ENCODE peak calls at places on chromosome 4, in six cellular contexts. A is K562, G is HepG2, R is GM12891, P is GM12878, S is H1. N is an unnamed sample.

GRCh38 chr4:174320501-174321199 is 36.9 kb downstream of the CEP44 start:
- DNase-seq in P (no peak), R (no peak), G (no peak), S (no peak), A (no peak), N (no peak)

GRCh38 chr4:83438719-83439118 is 16.9 kb downstream of the HELQ start:
- DNase-seq in G (no peak), A (no peak), S (no peak), P (no peak), R (no peak), N (no peak)

GRCh38 chr4:81446634-81447033 is 25.1 kb downstream of the RASGEF1B start:
- DNase-seq in R (no peak), P (no peak), S (no peak), A (no peak), G (no peak), N (no peak)

GRCh38 chr4:1511441-1512041 is 105.3 kb upstream of the NKX1-1 start:
- DNase-seq in P (no peak), S (no peak), R (no peak), G (peak; percentile 35), A (peak; percentile 70), N (no peak)

GRCh38 chr4:38128478-38129451 is 168.6 kb downstream of the PTTG2 start:
- DNase-seq in S (peak; percentile 58), G (peak; percentile 91), A (no peak), R (no peak), P (peak; percentile 95), N (no peak)

GRCh38 chr4:100208964-100209363 is 18.7 kb upstream of the DDIT4L start:
- DNase-seq in G (no peak), P (peak; percentile 38), A (no peak), R (no peak), S (no peak), N (no peak)

GRCh38 chr4:836003-836511 is 10.1 kb upstream of the CPLX1 start:
- DNase-seq in A (no peak), R (no peak), S (no peak), P (no peak), G (no peak), N (no peak)

GRCh38 chr4:43886196-43886595 is 562.4 kb downstream of the KCTD8 start:
- DNase-seq in A (no peak), S (no peak), R (no peak), G (no peak), P (no peak), N (no peak)

GRCh38 chr4:172489896-172490295 is 676.7 kb downstream of the GALNTL6 start:
- DNase-seq in G (no peak), P (no peak), A (no peak), S (no peak), R (no peak), N (no peak)

GRCh38 chr4:7985072-7985471 is 45.4 kb upstream of the AFAP1 start:
- DNase-seq in G (no peak), S (no peak), P (no peak), A (no peak), R (no peak), N (no peak)

GRCh38 chr4:145003675-145004074 is 94.3 kb downstream of the ANAPC10 start:
- DNase-seq in S (no peak), G (no peak), R (no peak), A (no peak), P (no peak), N (no peak)

GRCh38 chr4:147407261-147408045 is 73.4 kb upstream of the EDNRA start:
- DNase-seq in A (peak; percentile 9), S (peak; percentile 56), P (no peak), R (no peak), G (no peak), N (no peak)

GRCh38 chr4:25863347-25863784 is 578 bp upstream of the SEL1L3 start:
- DNase-seq in S (peak; percentile 82), R (no peak), P (no peak), A (no peak), G (no peak), N (no peak)

GRCh38 chr4:101089168-101089567 is 258.2 kb downstream of the PPP3CA start:
- DNase-seq in A (no peak), P (no peak), G (no peak), R (no peak), S (no peak), N (no peak)

GRCh38 chr4:8319731-8320385 is 50.3 kb downstream of the HTRA3 start:
- DNase-seq in P (no peak), A (no peak), S (peak; percentile 23), G (no peak), R (no peak), N (no peak)

GRCh38 chr4:157739237-157739636 is 433.6 kb downstream of the GASK1B start:
- DNase-seq in A (no peak), R (no peak), S (no peak), G (no peak), P (no peak), N (no peak)

GRCh38 chr4:28868831-28869230 is 1851.3 kb upstream of the PCDH7 start:
- DNase-seq in P (no peak), S (no peak), A (no peak), R (no peak), G (no peak), N (no peak)

GRCh38 chr4:169861592-169861991 is 103.8 kb upstream of the HPF1 start:
- DNase-seq in G (no peak), P (no peak), R (no peak), S (no peak), A (no peak), N (no peak)

GRCh38 chr4:151667025-151667424 is 93.8 kb downstream of the GATB start:
- DNase-seq in P (no peak), G (no peak), A (no peak), R (no peak), S (no peak), N (no peak)

GRCh38 chr4:26860157-26860921 is at the start of gene STIM2:
- DNase-seq in P (peak; percentile 91), G (peak; percentile 93), R (peak; percentile 60), A (peak; percentile 92), S (peak; percentile 99), N (peak; percentile 60)

GRCh38 chr4:95288552-95288951 is 260.2 kb downstream of the UNC5C start:
- DNase-seq in S (no peak), G (no peak), A (no peak), R (no peak), P (no peak), N (no peak)

GRCh38 chr4:184375027-184375426 is 99.3 kb downstream of the IRF2 start:
- DNase-seq in A (no peak), G (no peak), R (no peak), P (no peak), S (no peak), N (no peak)

GRCh38 chr4:185892165-185892564 is 80.2 kb upstream of the SORBS2 start:
- DNase-seq in G (no peak), P (no peak), S (no peak), R (no peak), A (no peak), N (no peak)

GRCh38 chr4:185716008-185716976 is 95.7 kb downstream of the SORBS2 start:
- DNase-seq in A (no peak), S (no peak), R (no peak), P (no peak), G (no peak), N (no peak)

GRCh38 chr4:159096434-159096833 is 6.4 kb upstream of the RAPGEF2 start:
- DNase-seq in R (no peak), S (no peak), P (no peak), A (no peak), G (no peak), N (no peak)

GRCh38 chr4:139740121-139740520 is 74.5 kb downstream of the MGST2 start:
- DNase-seq in S (peak; percentile 38), A (no peak), R (no peak), P (no peak), G (no peak), N (no peak)

GRCh38 chr4:139743027-139743426 is 77.4 kb downstream of the MGST2 start:
- DNase-seq in R (no peak), S (peak; percentile 28), P (no peak), G (no peak), A (no peak), N (no peak)

GRCh38 chr4:139744232-139744631 is 78.6 kb downstream of the MGST2 start:
- DNase-seq in A (no peak), G (no peak), S (no peak), R (no peak), P (no peak), N (no peak)

GRCh38 chr4:139738846-139739613 is 73.4 kb downstream of the MGST2 start:
- DNase-seq in S (peak; percentile 19), P (no peak), R (no peak), G (peak; percentile 91), A (no peak), N (no peak)

DNA sequence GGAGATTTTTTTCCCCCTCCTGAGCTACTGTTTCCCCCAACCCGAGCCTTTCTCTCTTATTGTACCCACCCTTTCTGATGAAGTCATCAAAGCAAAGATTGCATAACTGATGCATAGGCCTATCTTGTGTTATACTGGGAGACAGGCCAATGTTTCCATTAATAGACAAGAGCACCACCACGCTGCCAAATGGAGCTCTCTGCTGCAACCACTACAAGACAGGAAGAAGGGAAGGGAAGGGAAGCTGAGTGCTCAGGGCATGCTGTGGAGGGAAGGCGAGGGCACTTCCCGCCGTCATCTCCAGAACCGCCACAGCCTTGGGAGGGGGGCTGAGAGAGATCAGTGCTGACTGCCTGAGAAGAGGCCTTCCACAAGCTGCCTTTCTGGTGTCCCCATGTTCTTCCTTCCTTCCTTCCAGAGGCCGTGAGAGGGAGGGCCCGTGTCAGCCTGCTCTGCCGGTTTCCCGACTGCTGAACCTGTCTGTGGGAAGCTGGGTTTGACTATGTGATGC is 75.0 kb downstream of the MGST2 start:
- DNase-seq in A (no peak), P (no peak), G (peak; percentile 83), S (peak; percentile 43), R (no peak), N (no peak)
- TF ChIP-seq TAF1 in A (no peak), P (no peak), G (no peak), S (no peak), R (no peak), N (no peak)

DNA sequence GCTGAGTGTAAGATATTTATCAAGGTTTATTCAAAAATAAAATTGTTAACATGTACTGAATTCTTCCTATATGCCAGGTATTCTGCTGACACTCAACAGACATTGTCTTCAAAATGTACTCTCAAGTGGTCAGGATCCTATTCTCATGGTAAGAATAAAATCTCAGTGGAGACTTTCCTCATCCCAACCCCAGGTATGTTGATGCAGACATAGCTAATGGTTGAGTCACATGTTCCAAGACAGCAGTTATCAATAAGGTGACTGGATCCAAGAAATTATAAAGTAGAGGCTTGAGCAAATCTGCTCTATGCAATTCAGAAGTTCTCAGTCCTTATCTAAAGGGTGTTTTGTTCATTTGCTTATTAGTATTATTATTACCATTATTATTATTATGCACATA is 115.2 kb upstream of the GABRA2 start:
- DNase-seq in R (no peak), G (no peak), S (no peak), P (no peak), A (no peak), N (no peak)
- TF ChIP-seq POLR2A in R (no peak), G (no peak), S (no peak), P (no peak), A (no peak), N (no peak)

GRCh38 chr4:127809173-127809800 is 27.2 kb downstream of the HSPA4L start:
- DNase-seq in S (no peak), G (peak; percentile 4), R (no peak), P (no peak), A (no peak), N (no peak)
- TF ChIP-seq TAF1 in S (no peak), G (no peak), R (no peak), P (no peak), A (no peak), N (no peak)

DNA sequence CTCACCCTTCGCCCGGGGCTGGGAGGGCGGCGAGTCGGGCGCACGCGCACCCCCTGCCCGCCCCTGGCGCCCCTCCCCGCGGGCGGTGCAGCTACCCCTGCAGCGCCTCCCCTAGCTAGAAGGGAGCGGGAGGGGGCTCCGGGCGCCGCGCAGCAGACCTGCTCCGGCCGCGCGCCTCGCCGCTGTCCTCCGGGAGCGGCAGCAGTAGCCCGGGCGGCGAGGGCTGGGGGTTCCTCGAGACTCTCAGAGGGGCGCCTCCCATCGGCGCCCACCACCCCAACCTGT is at the start of gene NPNT:
- DNase-seq in S (no peak), A (no peak), P (no peak), R (peak; percentile 25), G (no peak), N (peak; percentile 32)
- TF ChIP-seq POLR2A in S (no peak), A (no peak), P (peak; percentile 77), R (no peak), G (no peak), N (no peak)

N was measured in GM12892.